ENCODE peak calls at places on chromosomes 7 and 10, in five cellular contexts. I is transverse colon, W is thoracic aorta, V is PC-3, Q is adrenal gland. M is an unnamed sample.

GRCh38 chr10:29658984-29659769 is 24.4 kb upstream of the SVIL start:
- DNase-seq in I (peak), W (no peak), V (peak), Q (peak), M (peak)

GRCh38 chr7:137304624-137305235 is 38.8 kb downstream of the PTN start:
- DNase-seq in I (no peak), W (no peak), V (no peak), Q (no peak), M (no peak)

GRCh38 chr10:125375210-125375609 is 214.8 kb upstream of the CTBP2 start:
- DNase-seq in I (no peak), W (no peak), V (peak), Q (no peak), M (no peak)

GRCh38 chr7:142855401-142855743 is 496 bp downstream of the EPHB6 start:
- DNase-seq in I (no peak), W (no peak), V (no peak), Q (no peak), M (no peak)

GRCh38 chr7:113100091-113100723 is 13.6 kb upstream of the GPR85 start:
- DNase-seq in I (no peak), W (no peak), V (no peak), Q (peak), M (no peak)

GRCh38 chr10:47241256-47241655 is 58.7 kb upstream of the GDF10 start:
- DNase-seq in I (peak), W (no peak), V (no peak), Q (no peak), M (no peak)

GRCh38 chr7:37718585-37718984 is 35.0 kb downstream of the GPR141 start:
- DNase-seq in I (no peak), W (no peak), V (no peak), Q (no peak), M (peak)

GRCh38 chr10:8404721-8405120 is 350.2 kb downstream of the GATA3 start:
- DNase-seq in I (no peak), W (no peak), V (peak), Q (no peak), M (peak)

GRCh38 chr10:51001587-51001986 is 72.7 kb upstream of the PRKG1 start:
- DNase-seq in I (no peak), W (no peak), V (peak), Q (no peak), M (no peak)

GRCh38 chr7:128919881-128920789 is 9.6 kb upstream of the KCP start:
- DNase-seq in I (no peak), W (no peak), V (no peak), Q (no peak), M (no peak)

GRCh38 chr10:21078410-21079329 is 181.6 kb upstream of the NEBL start:
- DNase-seq in I (peak), W (no peak), V (peak), Q (peak), M (peak)

GRCh38 chr7:92754756-92755581 is 81.4 kb downstream of the CDK6 start:
- DNase-seq in I (no peak), W (no peak), V (no peak), Q (no peak), M (no peak)

GRCh38 chr7:104946338-104946737 is 67.7 kb upstream of the KMT2E start:
- DNase-seq in I (no peak), W (no peak), V (no peak), Q (no peak), M (no peak)

GRCh38 chr7:99403764-99404163 is 4.6 kb downstream of the PDAP1 start:
- DNase-seq in I (no peak), W (no peak), V (no peak), Q (no peak), M (no peak)

GRCh38 chr10:128859738-128860386 is 607.2 kb upstream of the MGMT start:
- DNase-seq in I (peak), W (no peak), V (peak), Q (peak), M (peak)

GRCh38 chr7:21903074-21903786 is 42.5 kb downstream of the CDCA7L start:
- DNase-seq in I (no peak), W (no peak), V (no peak), Q (no peak), M (no peak)

GRCh38 chr7:2713370-2713769 is 25.4 kb downstream of the AMZ1 start:
- DNase-seq in I (no peak), W (no peak), V (no peak), Q (no peak), M (no peak)

GRCh38 chr7:83599131-83599530 is 49.8 kb downstream of the SEMA3E start:
- DNase-seq in I (no peak), W (no peak), V (no peak), Q (no peak), M (no peak)

GRCh38 chr7:101589976-101590662 is 39.0 kb downstream of the MYL10 start:
- DNase-seq in I (no peak), W (no peak), V (no peak), Q (no peak), M (no peak)

GRCh38 chr7:24381919-24382505 is 98.0 kb downstream of the NPY start:
- DNase-seq in I (no peak), W (no peak), V (peak), Q (no peak), M (peak)
- TF ChIP-seq CTCF in I (peak), W (no peak), V (peak), Q (peak), M (peak)

DNA sequence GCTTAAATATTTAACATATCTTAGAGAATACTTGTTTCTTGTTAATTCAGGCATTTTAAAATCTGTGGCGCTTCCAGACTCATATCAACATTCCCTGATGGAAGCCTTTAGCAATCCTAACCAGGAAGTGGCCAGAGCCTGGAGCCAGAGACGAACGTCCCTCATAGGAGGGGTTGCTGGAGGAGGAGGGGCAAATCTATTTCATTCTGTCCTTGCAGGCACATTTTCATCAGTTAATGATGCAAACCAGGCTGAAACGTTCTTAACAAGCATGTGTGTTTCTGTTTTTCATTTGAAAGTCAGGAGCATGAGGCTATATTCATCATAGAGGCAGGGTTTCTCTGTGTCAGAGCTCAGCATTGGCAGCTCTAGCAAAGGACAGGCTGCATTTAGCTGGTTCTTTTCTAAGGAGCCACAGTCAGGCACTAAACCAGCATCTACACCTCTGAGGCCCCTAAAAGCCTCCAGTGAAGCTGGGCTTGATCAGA is 17.8 kb upstream of the IFIT2 start:
- DNase-seq in I (peak), W (no peak), V (peak), Q (peak), M (no peak)
- H3K4me3 ChIP-seq in I (no peak), W (peak), V (peak), Q (peak), M (no peak)

DNA sequence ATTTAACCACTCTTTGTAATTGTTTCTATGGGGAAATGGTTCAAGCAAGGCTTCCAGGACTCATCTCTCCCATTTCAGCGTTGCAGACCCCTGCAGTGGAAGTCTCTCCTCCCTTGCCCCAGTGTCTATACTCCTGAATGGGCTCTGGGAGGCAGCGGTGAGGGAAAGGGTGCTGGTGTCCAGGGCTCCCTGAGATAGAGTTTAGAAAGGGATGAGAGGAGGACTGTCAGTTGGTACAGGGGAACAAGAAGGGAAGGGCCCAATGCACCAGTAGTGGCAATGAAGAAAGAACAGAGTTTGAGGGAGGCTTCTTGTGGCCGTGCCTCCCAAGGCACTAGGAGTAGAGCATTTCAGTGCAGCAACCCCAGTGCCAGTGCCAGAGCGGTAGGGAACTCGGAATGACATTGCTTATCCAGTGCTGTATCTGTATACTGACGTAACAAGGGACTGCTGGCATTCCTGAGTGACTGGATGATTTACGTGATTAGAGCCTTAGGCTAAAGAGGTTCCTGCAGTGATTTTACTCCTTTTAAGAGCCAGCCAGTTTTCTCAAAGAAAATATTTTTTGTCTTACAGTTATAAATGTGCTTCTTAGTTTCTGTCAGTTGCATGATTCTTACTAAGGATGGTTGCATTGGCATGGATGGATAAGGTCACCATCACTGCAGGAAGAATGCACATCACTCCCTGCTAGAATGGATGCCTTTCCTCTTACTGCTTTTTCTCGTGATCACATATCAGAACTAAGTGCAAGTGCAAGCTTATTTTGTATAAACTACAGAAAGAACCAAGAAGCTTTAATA is 28.0 kb downstream of the PRPF18 start:
- DNase-seq in I (no peak), W (no peak), V (peak), Q (no peak), M (no peak)
- TF ChIP-seq CTCF in I (no peak), W (no peak), V (no peak), Q (no peak), M (no peak)

GRCh38 chr7:152886579-152887117 is 127.1 kb downstream of the ACTR3B start:
- DNase-seq in I (no peak), W (no peak), V (no peak), Q (no peak), M (no peak)

GRCh38 chr7:152883858-152884257 is 124.3 kb downstream of the ACTR3B start:
- DNase-seq in I (no peak), W (no peak), V (no peak), Q (no peak), M (no peak)

GRCh38 chr7:152881893-152882292 is 122.3 kb downstream of the ACTR3B start:
- DNase-seq in I (no peak), W (no peak), V (no peak), Q (no peak), M (no peak)

GRCh38 chr7:152882576-152883310 is 123.2 kb downstream of the ACTR3B start:
- DNase-seq in I (no peak), W (no peak), V (no peak), Q (no peak), M (no peak)

DNA sequence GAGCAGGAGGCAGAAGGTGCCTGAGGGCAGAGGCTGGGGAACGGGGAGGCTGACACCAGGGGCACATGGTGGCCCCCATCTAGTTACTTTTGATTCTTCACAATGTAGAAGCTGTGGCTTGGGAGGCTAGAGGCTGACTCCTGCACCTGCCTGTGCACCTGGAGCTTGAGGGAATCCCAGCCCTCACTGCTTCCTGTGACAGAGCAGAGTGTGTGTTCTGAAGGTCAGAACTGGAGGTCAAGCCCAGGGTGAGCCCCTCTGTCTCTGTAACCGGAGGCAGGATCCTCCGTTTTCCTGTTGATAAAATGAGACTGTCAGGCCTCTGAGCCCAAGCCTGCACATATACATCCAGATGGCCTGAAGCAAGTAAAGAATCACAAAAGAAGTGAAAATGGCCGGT is 124.8 kb downstream of the ACTR3B start:
- DNase-seq in I (no peak), W (no peak), V (no peak), Q (no peak), M (no peak)
- H3K4me3 ChIP-seq in I (no peak), W (no peak), V (no peak), Q (no peak), M (no peak)

GRCh38 chr7:155809947-155810606 is 2.2 kb downstream of the SHH start:
- DNase-seq in I (no peak), W (no peak), V (no peak), Q (no peak), M (no peak)

GRCh38 chr7:155807013-155807804 is 5.1 kb downstream of the SHH start:
- DNase-seq in I (no peak), W (no peak), V (no peak), Q (no peak), M (no peak)

GRCh38 chr7:155807805-155808550 is 4.3 kb downstream of the SHH start:
- DNase-seq in I (peak), W (no peak), V (no peak), Q (no peak), M (no peak)

GRCh38 chr7:155809332-155809946 is 2.8 kb downstream of the SHH start:
- DNase-seq in I (no peak), W (no peak), V (no peak), Q (no peak), M (no peak)

DNA sequence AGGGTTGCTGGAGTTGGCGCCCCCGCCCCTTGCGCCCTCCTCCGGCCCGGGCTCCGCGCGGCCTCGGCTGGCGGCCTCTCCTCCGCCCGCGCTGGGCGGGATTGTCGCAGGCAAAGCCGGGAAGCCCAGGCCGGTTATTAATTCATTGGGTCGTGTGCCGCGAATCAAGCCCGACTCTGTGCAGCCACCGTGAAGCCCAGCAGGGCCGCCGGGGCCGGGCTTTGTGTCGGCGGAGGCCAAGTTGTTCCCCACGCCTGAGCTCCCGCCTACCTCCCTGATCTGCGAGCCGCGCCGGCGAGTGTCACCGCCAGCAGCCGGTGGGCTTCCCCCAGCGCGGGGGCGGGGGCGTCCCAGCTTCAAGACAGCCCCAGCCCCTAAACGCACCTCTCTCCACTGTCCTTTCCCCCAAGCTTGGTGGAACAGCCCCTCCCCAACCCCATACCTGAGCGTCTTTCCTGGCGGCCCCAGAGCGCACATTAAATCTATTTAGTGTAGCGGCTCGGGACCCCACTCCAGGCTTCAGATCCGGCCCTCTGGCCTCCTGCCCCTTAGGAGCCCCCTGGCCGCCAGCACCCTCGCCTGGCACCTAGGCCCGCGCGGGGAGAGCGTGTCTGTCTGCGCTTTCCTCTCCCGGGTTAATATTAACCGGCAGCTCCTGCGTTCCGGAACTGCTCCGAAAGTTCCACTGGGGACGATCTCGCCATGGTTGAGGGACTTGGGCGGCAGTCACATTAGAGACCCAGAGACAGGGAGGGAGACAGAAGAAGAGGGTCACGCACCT is 3.5 kb downstream of the SHH start:
- DNase-seq in I (peak), W (no peak), V (peak), Q (no peak), M (no peak)
- TF ChIP-seq CTCF in I (no peak), W (no peak), V (no peak), Q (no peak), M (no peak)

GRCh38 chr10:63494951-63495350 is 26.2 kb upstream of the REEP3 start:
- DNase-seq in I (no peak), W (no peak), V (no peak), Q (no peak), M (no peak)

GRCh38 chr10:63496561-63496960 is 24.6 kb upstream of the REEP3 start:
- DNase-seq in I (no peak), W (no peak), V (no peak), Q (no peak), M (no peak)

GRCh38 chr10:63489838-63490237 is 24.1 kb upstream of the JMJD1C start:
- DNase-seq in I (no peak), W (no peak), V (no peak), Q (no peak), M (no peak)

GRCh38 chr10:63491558-63492316 is 26.0 kb upstream of the JMJD1C start:
- DNase-seq in I (no peak), W (no peak), V (peak), Q (peak), M (no peak)

DNA sequence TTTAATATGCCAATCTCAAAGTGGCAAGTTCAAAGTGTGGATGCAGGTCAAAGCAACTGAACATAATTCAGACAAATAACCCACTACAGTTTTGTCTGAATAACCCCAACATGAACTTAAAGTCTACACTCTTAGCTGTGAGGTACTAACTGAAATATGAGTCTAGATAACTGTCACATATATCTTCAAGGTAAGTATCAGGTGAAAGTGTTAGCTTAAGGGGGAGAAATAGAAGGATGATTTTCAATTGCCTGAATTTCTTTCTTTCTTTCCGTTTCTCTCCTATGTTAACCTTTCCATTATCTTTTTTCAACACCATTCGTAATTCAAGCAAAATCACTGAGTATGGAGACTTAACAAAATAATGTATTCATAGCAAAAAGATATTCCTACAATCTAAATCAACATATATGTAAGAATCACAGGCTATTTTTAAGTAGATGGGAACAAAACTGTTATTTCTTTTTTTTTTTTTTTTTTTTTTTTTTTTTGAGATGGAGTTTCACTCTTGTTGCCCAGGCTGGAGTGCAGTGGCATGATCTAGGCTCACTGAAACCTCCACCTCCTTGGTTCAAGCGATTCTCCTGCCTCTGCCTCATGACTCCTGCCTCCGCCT is 27.1 kb upstream of the JMJD1C start:
- DNase-seq in I (no peak), W (no peak), V (no peak), Q (no peak), M (no peak)
- H3K4me3 ChIP-seq in I (no peak), W (no peak), V (peak), Q (no peak), M (no peak)

DNA sequence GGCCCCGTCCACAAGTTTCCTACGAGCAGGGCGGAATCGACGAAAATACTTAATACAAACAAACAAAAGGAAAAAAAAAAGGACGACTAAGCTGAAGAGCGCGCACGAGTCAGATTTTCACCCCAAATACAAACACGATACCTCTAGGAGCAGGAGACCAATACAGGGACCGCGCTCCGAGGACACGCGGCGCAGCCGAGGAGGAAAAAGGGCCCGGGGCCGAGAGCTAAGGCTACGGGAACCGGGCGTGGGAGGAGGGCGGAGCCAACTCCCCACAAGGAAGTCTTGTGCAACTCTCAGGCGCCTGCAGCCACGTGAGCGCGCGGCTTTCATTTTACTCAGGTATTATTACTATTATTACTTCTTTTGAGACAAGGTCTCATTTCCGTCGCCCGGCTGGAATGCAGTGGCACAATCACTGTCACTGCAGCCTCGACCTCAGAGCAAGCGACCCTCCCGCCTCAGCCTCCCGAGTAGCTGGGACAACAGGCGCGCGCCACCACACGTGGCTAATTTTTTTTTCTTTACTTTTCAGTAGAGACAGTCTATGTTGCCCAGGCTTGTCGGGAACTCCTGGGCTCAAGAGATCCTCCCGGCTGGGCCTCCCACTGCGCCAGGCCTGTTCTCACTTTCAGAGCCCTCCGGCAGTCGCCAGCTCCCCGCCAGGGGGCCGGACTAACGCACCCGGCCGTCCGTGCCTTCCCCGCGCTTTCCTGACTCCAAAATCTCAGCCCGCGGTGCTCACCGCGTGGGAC is 1.2 kb downstream of the HNRNPF start:
- DNase-seq in I (peak), W (peak), V (peak), Q (peak), M (peak)
- TF ChIP-seq CTCF in I (peak), W (peak), V (peak), Q (peak), M (peak)

GRCh38 chr7:158051372-158051760 is 536.3 kb downstream of the PTPRN2 start:
- DNase-seq in I (no peak), W (no peak), V (no peak), Q (no peak), M (no peak)

GRCh38 chr7:158050441-158051371 is 536.9 kb downstream of the PTPRN2 start:
- DNase-seq in I (no peak), W (no peak), V (no peak), Q (no peak), M (no peak)

GRCh38 chr7:158047386-158048059 is 540.1 kb downstream of the PTPRN2 start:
- DNase-seq in I (no peak), W (no peak), V (no peak), Q (no peak), M (no peak)

GRCh38 chr7:158048569-158048968 is 539.1 kb downstream of the PTPRN2 start:
- DNase-seq in I (no peak), W (no peak), V (no peak), Q (no peak), M (no peak)

GRCh38 chr7:158049271-158049670 is 538.4 kb downstream of the PTPRN2 start:
- DNase-seq in I (no peak), W (no peak), V (no peak), Q (no peak), M (no peak)
- H3K4me3 ChIP-seq in I (no peak), W (no peak), V (no peak), Q (no peak), M (no peak)

M was measured in GM12865.